ENCODE peak calls at places on chromosomes 3 and 15, in six cellular contexts. One of them, this sample, is unnamed.

GRCh38 chr3:71050521-71051258 is 532.8 kb downstream of the FOXP1 start:
- DNase-seq in brain microvascular endothelial cell: no peak
- DNase-seq in kidney: no peak
- DNase-seq in mesothelial cell of epicardium: no peak
- DNase-seq in MM.1S: no peak
- DNase-seq in GM23338: no peak
- DNase-seq in this sample: no peak

GRCh38 chr3:170383567-170383966 is 26.1 kb downstream of the SKIL start:
- DNase-seq in brain microvascular endothelial cell: peak; percentile 59
- DNase-seq in kidney: no peak
- DNase-seq in mesothelial cell of epicardium: no peak
- DNase-seq in MM.1S: no peak
- DNase-seq in GM23338: no peak
- DNase-seq in this sample: no peak

GRCh38 chr3:75176886-75177285 is 487.2 kb upstream of the FRG2C start:
- DNase-seq in brain microvascular endothelial cell: peak; percentile 7
- DNase-seq in kidney: no peak
- DNase-seq in mesothelial cell of epicardium: no peak
- DNase-seq in MM.1S: no peak
- DNase-seq in GM23338: peak; percentile 11
- DNase-seq in this sample: no peak

GRCh38 chr15:61682891-61683500 is 377.3 kb downstream of the VPS13C start:
- DNase-seq in brain microvascular endothelial cell: no peak
- DNase-seq in kidney: no peak
- DNase-seq in mesothelial cell of epicardium: no peak
- DNase-seq in MM.1S: no peak
- DNase-seq in GM23338: no peak
- DNase-seq in this sample: no peak

GRCh38 chr3:129003578-129004112 is 2.5 kb downstream of the EFCC1 start:
- DNase-seq in brain microvascular endothelial cell: no peak
- DNase-seq in kidney: peak; percentile 79
- DNase-seq in mesothelial cell of epicardium: no peak
- DNase-seq in MM.1S: peak; percentile 82
- DNase-seq in GM23338: peak; percentile 82
- DNase-seq in this sample: peak; percentile 36

GRCh38 chr15:70121656-70122297 is 24.1 kb upstream of the TLE3 start:
- DNase-seq in brain microvascular endothelial cell: peak; percentile 73
- DNase-seq in kidney: peak; percentile 87
- DNase-seq in mesothelial cell of epicardium: no peak
- DNase-seq in MM.1S: no peak
- DNase-seq in GM23338: no peak
- DNase-seq in this sample: peak; percentile 48

GRCh38 chr3:85208650-85209049 is 249.9 kb downstream of the CADM2 start:
- DNase-seq in brain microvascular endothelial cell: no peak
- DNase-seq in kidney: no peak
- DNase-seq in mesothelial cell of epicardium: no peak
- DNase-seq in MM.1S: no peak
- DNase-seq in GM23338: no peak
- DNase-seq in this sample: no peak

GRCh38 chr15:43143203-43143941 is 10.0 kb downstream of the TMEM62 start:
- DNase-seq in brain microvascular endothelial cell: no peak
- DNase-seq in kidney: no peak
- DNase-seq in mesothelial cell of epicardium: no peak
- DNase-seq in MM.1S: no peak
- DNase-seq in GM23338: no peak
- DNase-seq in this sample: no peak

GRCh38 chr3:66115858-66116654 is 77.3 kb upstream of the MAGI1 start:
- DNase-seq in brain microvascular endothelial cell: peak; percentile 96
- DNase-seq in kidney: no peak
- DNase-seq in mesothelial cell of epicardium: peak; percentile 42
- DNase-seq in MM.1S: no peak
- DNase-seq in GM23338: peak; percentile 83
- DNase-seq in this sample: peak; percentile 71

GRCh38 chr15:90154861-90155626 is 46.1 kb upstream of the SEMA4B start:
- DNase-seq in brain microvascular endothelial cell: no peak
- DNase-seq in kidney: no peak
- DNase-seq in mesothelial cell of epicardium: no peak
- DNase-seq in MM.1S: no peak
- DNase-seq in GM23338: no peak
- DNase-seq in this sample: no peak

GRCh38 chr3:73546961-73547360 is 77.8 kb downstream of the PDZRN3 start:
- DNase-seq in brain microvascular endothelial cell: peak; percentile 59
- DNase-seq in kidney: no peak
- DNase-seq in mesothelial cell of epicardium: no peak
- DNase-seq in MM.1S: no peak
- DNase-seq in GM23338: no peak
- DNase-seq in this sample: no peak

GRCh38 chr3:188187055-188187454 is 33.1 kb downstream of the LPP start:
- DNase-seq in brain microvascular endothelial cell: no peak
- DNase-seq in kidney: no peak
- DNase-seq in mesothelial cell of epicardium: no peak
- DNase-seq in MM.1S: no peak
- DNase-seq in GM23338: no peak
- DNase-seq in this sample: no peak

GRCh38 chr3:87694678-87695077 is 364.1 kb downstream of the CGGBP1 start:
- DNase-seq in brain microvascular endothelial cell: no peak
- DNase-seq in kidney: no peak
- DNase-seq in mesothelial cell of epicardium: no peak
- DNase-seq in MM.1S: no peak
- DNase-seq in GM23338: no peak
- DNase-seq in this sample: no peak

GRCh38 chr3:79516795-79517194 is 251.0 kb downstream of the ROBO1 start:
- DNase-seq in brain microvascular endothelial cell: peak; percentile 24
- DNase-seq in kidney: no peak
- DNase-seq in mesothelial cell of epicardium: no peak
- DNase-seq in MM.1S: no peak
- DNase-seq in GM23338: no peak
- DNase-seq in this sample: no peak

GRCh38 chr3:79517766-79518413 is 249.9 kb downstream of the ROBO1 start:
- DNase-seq in brain microvascular endothelial cell: peak; percentile 49
- DNase-seq in kidney: no peak
- DNase-seq in mesothelial cell of epicardium: no peak
- DNase-seq in MM.1S: no peak
- DNase-seq in GM23338: peak; percentile 70
- DNase-seq in this sample: no peak

DNA sequence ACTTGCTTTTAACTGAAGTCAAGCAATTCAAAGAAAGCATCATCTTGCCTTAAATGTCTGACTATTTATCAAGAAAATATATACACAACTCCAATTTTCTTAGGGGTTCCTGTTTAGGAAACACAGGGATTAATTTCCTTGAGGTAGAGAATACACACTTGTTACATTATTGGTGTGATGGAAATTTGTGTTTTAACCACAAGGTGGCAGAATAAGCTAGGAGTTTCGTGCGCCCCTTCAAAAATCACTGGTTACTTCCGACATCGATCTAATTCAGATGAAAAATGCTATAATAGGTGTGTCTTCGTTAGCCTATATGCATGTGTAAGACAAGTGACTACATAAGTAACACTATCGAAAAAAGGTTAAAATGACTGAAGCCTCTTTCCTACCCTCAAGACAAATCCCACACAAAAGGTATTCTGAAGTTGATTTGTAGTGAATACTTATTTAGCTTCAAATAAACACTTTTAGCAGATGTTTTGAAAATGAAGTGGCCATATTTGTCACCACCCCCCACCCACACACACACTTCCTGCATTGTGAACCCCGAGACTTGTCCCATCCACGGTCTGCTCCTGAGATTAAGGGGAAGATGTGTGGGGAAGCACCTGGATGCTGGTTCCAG is 246.5 kb downstream of the ROBO1 start:
- DNase-seq in brain microvascular endothelial cell: peak; percentile 56
- DNase-seq in kidney: no peak
- DNase-seq in mesothelial cell of epicardium: no peak
- DNase-seq in MM.1S: peak; percentile 65
- DNase-seq in GM23338: peak; percentile 72
- DNase-seq in this sample: no peak
- TF ChIP-seq CTCF in brain microvascular endothelial cell: peak; percentile 53
- TF ChIP-seq CTCF in kidney: peak; percentile 48
- TF ChIP-seq CTCF in mesothelial cell of epicardium: peak; percentile 83
- TF ChIP-seq CTCF in MM.1S: peak; percentile 65
- TF ChIP-seq CTCF in GM23338: peak; percentile 77
- TF ChIP-seq CTCF in this sample: peak; percentile 9

DNA sequence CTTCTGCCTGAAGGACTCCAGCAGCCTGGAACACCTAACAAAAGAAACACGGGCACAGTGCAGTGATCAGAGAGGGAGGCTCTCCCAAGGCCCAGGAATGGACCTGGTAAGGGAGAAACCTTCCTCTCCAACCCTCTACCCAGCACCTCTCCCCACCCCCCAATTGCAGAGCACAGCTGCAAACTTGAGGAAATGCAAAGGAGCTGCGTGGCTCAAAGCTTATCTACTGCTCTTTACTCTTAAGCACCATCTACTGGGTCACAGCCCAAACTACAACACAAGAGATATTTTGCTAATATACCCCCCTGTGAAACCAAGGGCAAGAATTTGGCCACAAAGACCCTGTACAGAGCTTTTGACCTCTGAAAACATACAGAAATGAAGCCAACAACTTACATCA is 328.3 kb downstream of the OXSM start:
- DNase-seq in brain microvascular endothelial cell: peak; percentile 0
- DNase-seq in kidney: no peak
- DNase-seq in mesothelial cell of epicardium: no peak
- DNase-seq in MM.1S: peak; percentile 67
- DNase-seq in GM23338: peak; percentile 84
- DNase-seq in this sample: no peak
- TF ChIP-seq CTCF in brain microvascular endothelial cell: peak; percentile 16
- TF ChIP-seq CTCF in kidney: peak; percentile 39
- TF ChIP-seq CTCF in mesothelial cell of epicardium: no peak
- TF ChIP-seq CTCF in MM.1S: peak; percentile 72
- TF ChIP-seq CTCF in GM23338: peak; percentile 75
- TF ChIP-seq CTCF in this sample: peak; percentile 47

DNA sequence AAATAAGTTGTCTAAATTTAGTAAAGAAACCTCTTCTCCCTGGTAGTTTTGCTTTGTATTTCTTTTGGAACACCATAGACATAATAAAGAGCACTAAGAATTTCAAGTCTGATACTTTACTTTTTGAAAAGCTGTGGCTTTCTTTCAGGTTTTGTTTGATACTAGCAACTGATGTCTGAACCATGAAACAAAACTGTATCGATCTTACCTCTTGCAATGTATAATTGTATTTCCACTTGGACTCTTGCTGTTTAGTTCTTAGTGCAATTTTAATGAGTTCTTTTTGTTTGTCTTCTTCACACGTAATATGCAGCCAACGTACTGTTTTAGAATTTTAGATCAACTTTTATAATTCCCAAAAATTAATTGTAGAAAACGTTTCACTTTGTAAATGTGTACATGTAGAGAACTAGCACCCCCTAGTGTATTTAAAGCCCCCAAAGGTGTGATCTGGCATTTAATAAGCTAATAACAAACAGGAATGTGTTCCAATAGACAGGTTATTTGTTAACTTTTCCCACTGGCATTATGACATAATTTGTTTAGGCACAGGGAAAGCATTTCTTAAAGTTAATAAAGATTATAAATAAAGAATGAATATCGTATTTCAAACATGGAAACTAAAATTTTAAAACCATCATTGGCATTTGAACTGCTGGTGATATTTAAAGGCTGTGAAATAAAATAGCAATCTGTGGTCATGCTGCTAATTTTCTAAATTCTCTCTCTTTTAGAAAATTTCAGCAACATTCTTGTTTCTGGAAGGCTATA is 289.1 kb upstream of the DNAJC19 start:
- DNase-seq in brain microvascular endothelial cell: no peak
- DNase-seq in kidney: no peak
- DNase-seq in mesothelial cell of epicardium: no peak
- DNase-seq in MM.1S: peak; percentile 53
- DNase-seq in GM23338: peak; percentile 21
- DNase-seq in this sample: no peak
- TF ChIP-seq CTCF in brain microvascular endothelial cell: peak; percentile 27
- TF ChIP-seq CTCF in kidney: no peak
- TF ChIP-seq CTCF in mesothelial cell of epicardium: no peak
- TF ChIP-seq CTCF in MM.1S: peak; percentile 80
- TF ChIP-seq CTCF in GM23338: peak; percentile 53
- TF ChIP-seq CTCF in this sample: peak; percentile 54

DNA sequence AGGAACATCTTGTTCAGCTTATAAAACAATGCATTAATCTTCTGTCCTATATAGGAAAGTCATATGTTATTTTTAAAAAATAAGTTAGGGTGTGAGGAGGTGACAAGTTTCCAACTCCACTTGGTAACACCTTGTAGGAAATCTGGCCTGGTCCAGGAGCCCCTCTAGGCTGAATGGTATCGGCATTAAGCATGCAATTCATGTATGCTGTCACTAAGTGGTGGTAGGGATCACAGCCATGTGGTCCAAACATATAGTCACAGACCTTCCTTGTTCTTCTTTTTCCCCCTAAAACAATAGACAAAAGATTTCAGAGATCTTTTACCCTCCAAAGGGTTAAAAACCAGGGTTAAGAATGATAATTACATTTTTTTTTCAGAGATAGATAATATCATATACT is 4.2 kb upstream of the APBA2 start:
- DNase-seq in brain microvascular endothelial cell: no peak
- DNase-seq in kidney: no peak
- DNase-seq in mesothelial cell of epicardium: no peak
- DNase-seq in MM.1S: no peak
- DNase-seq in GM23338: no peak
- DNase-seq in this sample: no peak
- TF ChIP-seq CTCF in brain microvascular endothelial cell: peak; percentile 33
- TF ChIP-seq CTCF in kidney: no peak
- TF ChIP-seq CTCF in mesothelial cell of epicardium: no peak
- TF ChIP-seq CTCF in MM.1S: no peak
- TF ChIP-seq CTCF in GM23338: no peak
- TF ChIP-seq CTCF in this sample: no peak

GRCh38 chr3:41327718-41328117 is 128.4 kb downstream of the CTNNB1 start:
- DNase-seq in brain microvascular endothelial cell: peak; percentile 76
- DNase-seq in kidney: no peak
- DNase-seq in mesothelial cell of epicardium: no peak
- DNase-seq in MM.1S: no peak
- DNase-seq in GM23338: no peak
- DNase-seq in this sample: no peak
- TF ChIP-seq CTCF in brain microvascular endothelial cell: no peak
- TF ChIP-seq CTCF in kidney: no peak
- TF ChIP-seq CTCF in mesothelial cell of epicardium: no peak
- TF ChIP-seq CTCF in MM.1S: no peak
- TF ChIP-seq CTCF in GM23338: no peak
- TF ChIP-seq CTCF in this sample: no peak

GRCh38 chr3:12603969-12604368 is 47.1 kb downstream of the MKRN2 start:
- DNase-seq in brain microvascular endothelial cell: no peak
- DNase-seq in kidney: no peak
- DNase-seq in mesothelial cell of epicardium: no peak
- DNase-seq in MM.1S: no peak
- DNase-seq in GM23338: no peak
- DNase-seq in this sample: no peak

GRCh38 chr3:12598890-12599289 is 42.0 kb downstream of the MKRN2 start:
- DNase-seq in brain microvascular endothelial cell: no peak
- DNase-seq in kidney: no peak
- DNase-seq in mesothelial cell of epicardium: no peak
- DNase-seq in MM.1S: no peak
- DNase-seq in GM23338: no peak
- DNase-seq in this sample: no peak

GRCh38 chr3:12601072-12601471 is 44.2 kb downstream of the MKRN2 start:
- DNase-seq in brain microvascular endothelial cell: no peak
- DNase-seq in kidney: no peak
- DNase-seq in mesothelial cell of epicardium: no peak
- DNase-seq in MM.1S: no peak
- DNase-seq in GM23338: no peak
- DNase-seq in this sample: no peak
- TF ChIP-seq CTCF in brain microvascular endothelial cell: no peak
- TF ChIP-seq CTCF in kidney: no peak
- TF ChIP-seq CTCF in mesothelial cell of epicardium: no peak
- TF ChIP-seq CTCF in MM.1S: peak; percentile 28
- TF ChIP-seq CTCF in GM23338: peak; percentile 29
- TF ChIP-seq CTCF in this sample: peak; percentile 42

GRCh38 chr3:196323723-196324122 is 5.7 kb upstream of the DYNLT2B start:
- DNase-seq in brain microvascular endothelial cell: no peak
- DNase-seq in kidney: no peak
- DNase-seq in mesothelial cell of epicardium: no peak
- DNase-seq in MM.1S: no peak
- DNase-seq in GM23338: peak; percentile 71
- DNase-seq in this sample: no peak
- TF ChIP-seq CTCF in brain microvascular endothelial cell: peak; percentile 53
- TF ChIP-seq CTCF in kidney: no peak
- TF ChIP-seq CTCF in mesothelial cell of epicardium: no peak
- TF ChIP-seq CTCF in MM.1S: no peak
- TF ChIP-seq CTCF in GM23338: peak; percentile 50
- TF ChIP-seq CTCF in this sample: no peak